ENCODE peak calls at places on chromosomes 5 and 9, in four cellular contexts. F, H, G and P are unnamed samples.

GRCh38 chr5:33721491-33722245 is 170.1 kb downstream of the ADAMTS12 start:
- DNase-seq in F (no peak), H (no peak), G (peak; percentile 29), P (no peak)

GRCh38 chr9:94870793-94871558 is 144.5 kb downstream of the AOPEP start:
- DNase-seq in F (peak; percentile 23), H (peak; percentile 65), G (no peak), P (no peak)

GRCh38 chr9:113992994-113993393 is 85.1 kb downstream of the AMBP start:
- DNase-seq in F (no peak), H (no peak), G (no peak), P (no peak)

GRCh38 chr5:137743031-137743640 is 7.2 kb upstream of the KLHL3 start:
- DNase-seq in F (peak; percentile 61), H (no peak), G (peak; percentile 48), P (peak; percentile 81)

GRCh38 chr5:175778951-175779475 is 92.4 kb upstream of the CPLX2 start:
- DNase-seq in F (no peak), H (peak; percentile 14), G (no peak), P (no peak)

GRCh38 chr9:21883642-21884041 is 81.2 kb downstream of the MTAP start:
- DNase-seq in F (no peak), H (no peak), G (no peak), P (no peak)

GRCh38 chr9:130523921-130524320 is 55.5 kb upstream of the FUBP3 start:
- DNase-seq in F (no peak), H (no peak), G (no peak), P (no peak)

GRCh38 chr5:53262348-53262970 is 152.9 kb upstream of the MOCS2 start:
- DNase-seq in F (no peak), H (no peak), G (peak; percentile 39), P (peak; percentile 16)

GRCh38 chr5:40383719-40384651 is 295.7 kb upstream of the PTGER4 start:
- DNase-seq in F (no peak), H (no peak), G (peak; percentile 27), P (peak; percentile 64)

GRCh38 chr5:317086-317811 is 4.3 kb upstream of the AHRR start:
- DNase-seq in F (peak; percentile 30), H (no peak), G (peak; percentile 86), P (peak; percentile 81)

GRCh38 chr9:117400131-117400530 is 14.7 kb downstream of the ASTN2 start:
- DNase-seq in F (no peak), H (no peak), G (no peak), P (no peak)

GRCh38 chr9:74760031-74760700 is 127.6 kb downstream of the TRPM6 start:
- DNase-seq in F (no peak), H (no peak), G (peak; percentile 20), P (peak; percentile 82)

GRCh38 chr5:98843481-98843880 is 70.0 kb downstream of the RGMB start:
- DNase-seq in F (no peak), H (no peak), G (no peak), P (no peak)

GRCh38 chr5:169686137-169686536 is 49.1 kb downstream of the DOCK2 start:
- DNase-seq in F (no peak), H (no peak), G (no peak), P (no peak)

GRCh38 chr9:37466037-37466709 is 923 bp upstream of the ZBTB5 start:
- DNase-seq in F (peak; percentile 15), H (peak; percentile 63), G (peak; percentile 67), P (peak; percentile 93)

GRCh38 chr9:72557549-72557948 is 36.1 kb downstream of the TMC1 start:
- DNase-seq in F (peak; percentile 5), H (no peak), G (peak; percentile 72), P (no peak)

GRCh38 chr5:93433422-93433821 is 147.6 kb downstream of the NR2F1-AS1 start:
- DNase-seq in F (no peak), H (no peak), G (peak; percentile 14), P (no peak)

GRCh38 chr5:64766105-64766504 is 2.4 kb downstream of the SREK1IP1 start:
- DNase-seq in F (no peak), H (no peak), G (no peak), P (no peak)